ENCODE peak calls at places on chromosomes 7 and 10, in four cellular contexts. C is GM03348, V is kidney tubule cell, A is left ventricle myocardium inferior. S is an unnamed sample.

GRCh38 chr10:126207313-126207771 is 180.9 kb downstream of the ADAM12 start:
- DNase-seq in C (peak; percentile 63), V (no peak), A (no peak), S (no peak)

GRCh38 chr7:140121321-140121720 is 55.5 kb downstream of the KDM7A start:
- DNase-seq in C (no peak), V (no peak), A (no peak), S (no peak)

GRCh38 chr7:112510032-112510742 is 29.4 kb downstream of the LSMEM1 start:
- DNase-seq in C (peak; percentile 84), V (peak; percentile 38), A (no peak), S (no peak)

GRCh38 chr7:93043393-93043985 is 74.3 kb downstream of the SAMD9 start:
- DNase-seq in C (peak; percentile 85), V (peak; percentile 86), A (peak; percentile 18), S (no peak)

GRCh38 chr10:15370741-15371701 is at the start of gene FAM171A1:
- DNase-seq in C (peak; percentile 93), V (peak; percentile 78), A (peak; percentile 56), S (peak; percentile 64)

GRCh38 chr7:20647908-20648776 is 32.7 kb downstream of the ABCB5 start:
- DNase-seq in C (no peak), V (peak; percentile 56), A (no peak), S (no peak)

GRCh38 chr7:142381727-142382409 is 124.0 kb upstream of the PRSS58 start:
- DNase-seq in C (no peak), V (peak; percentile 89), A (no peak), S (no peak)

GRCh38 chr10:102068216-102068615 is 3.1 kb downstream of the HPS6 start:
- DNase-seq in C (no peak), V (peak; percentile 12), A (no peak), S (peak; percentile 33)

GRCh38 chr10:14798631-14799030 is 23.9 kb upstream of the FAM107B start:
- DNase-seq in C (no peak), V (no peak), A (no peak), S (no peak)